ENCODE peak calls at places on chromosomes 16 and 17, in five cellular contexts. Z is CD8-positive, alpha-beta T cell; M is PC-9; J is type B pancreatic cell; N is fibroblast of mammary gland. P is an unnamed sample.

GRCh38 chr17:40311575-40311974 is 2.6 kb downstream of the RARA start:
- DNase-seq in Z (no peak), M (peak; percentile 90), J (no peak), N (no peak), P (peak; percentile 19)

GRCh38 chr17:18377437-18378204 is at the start of gene EVPLL:
- DNase-seq in Z (no peak), M (peak; percentile 96), J (no peak), N (no peak), P (no peak)

GRCh38 chr16:51569204-51569911 is 418.3 kb upstream of the SALL1 start:
- DNase-seq in Z (no peak), M (no peak), J (no peak), N (peak; percentile 40), P (no peak)

GRCh38 chr17:18916816-18917496 is 35.0 kb upstream of the SLC5A10 start:
- DNase-seq in Z (no peak), M (no peak), J (no peak), N (peak; percentile 74), P (no peak)

GRCh38 chr16:1413684-1414531 is 596 bp downstream of the UNKL start:
- DNase-seq in Z (peak; percentile 63), M (peak; percentile 56), J (no peak), N (peak; percentile 41), P (peak; percentile 69)

GRCh38 chr16:68539704-68540370 is 746 bp downstream of the ZFP90 start:
- DNase-seq in Z (peak; percentile 16), M (no peak), J (no peak), N (peak; percentile 18), P (peak; percentile 29)

GRCh38 chr16:28880955-28881354 is 2.7 kb downstream of the ATP2A1 start:
- DNase-seq in Z (no peak), M (no peak), J (no peak), N (no peak), P (no peak)

GRCh38 chr17:40089085-40089895 is 11.1 kb downstream of the NR1D1 start:
- DNase-seq in Z (no peak), M (no peak), J (no peak), N (no peak), P (no peak)

GRCh38 chr17:22410136-22410535 is 717.8 kb downstream of the KCNJ18 start:
- DNase-seq in Z (no peak), M (no peak), J (no peak), N (no peak), P (no peak)

GRCh38 chr17:68740555-68741447 is 139.6 kb upstream of the FAM20A start:
- DNase-seq in Z (no peak), M (no peak), J (no peak), N (no peak), P (no peak)

GRCh38 chr16:89712476-89712805 is 8.3 kb downstream of the VPS9D1 start:
- DNase-seq in Z (no peak), M (no peak), J (no peak), N (no peak), P (no peak)

GRCh38 chr17:64538508-64539120 is 31.8 kb downstream of the CEP95 start:
- DNase-seq in Z (no peak), M (no peak), J (no peak), N (no peak), P (no peak)

GRCh38 chr17:38572665-38573365 is 32.9 kb downstream of the SRCIN1 start:
- DNase-seq in Z (no peak), M (peak; percentile 47), J (no peak), N (no peak), P (peak; percentile 47)

GRCh38 chr16:10098991-10099390 is 83.2 kb downstream of the GRIN2A start:
- DNase-seq in Z (no peak), M (no peak), J (no peak), N (peak; percentile 32), P (no peak)

GRCh38 chr16:30009990-30010816 is 624 bp downstream of the DOC2A start:
- DNase-seq in Z (no peak), M (no peak), J (no peak), N (no peak), P (no peak)

GRCh38 chr16:26413780-26414179 is 652.9 kb upstream of the C16orf82 start:
- DNase-seq in Z (no peak), M (no peak), J (no peak), N (no peak), P (no peak)

GRCh38 chr17:68204736-68205135 is 43.1 kb upstream of the AMZ2 start:
- DNase-seq in Z (no peak), M (no peak), J (peak; percentile 63), N (no peak), P (peak; percentile 30)

GRCh38 chr17:68437979-68438877 is 19.1 kb downstream of the WIPI1 start:
- DNase-seq in Z (peak; percentile 53), M (no peak), J (no peak), N (no peak), P (peak; percentile 62)

GRCh38 chr17:57894848-57895247 is 45.0 kb upstream of the MRPS23 start:
- DNase-seq in Z (no peak), M (no peak), J (no peak), N (no peak), P (no peak)

GRCh38 chr16:85759136-85759535 is 8.2 kb upstream of the C16orf74 start:
- DNase-seq in Z (no peak), M (no peak), J (no peak), N (no peak), P (no peak)

GRCh38 chr17:80191720-80192265 is 22.0 kb downstream of the CARD14 start:
- DNase-seq in Z (no peak), M (no peak), J (no peak), N (no peak), P (no peak)

GRCh38 chr16:51592535-51592934 is 441.5 kb upstream of the SALL1 start:
- DNase-seq in Z (no peak), M (no peak), J (no peak), N (peak; percentile 21), P (no peak)

GRCh38 chr16:79995315-79995714 is 394.8 kb upstream of the MAF start:
- DNase-seq in Z (no peak), M (no peak), J (no peak), N (no peak), P (no peak)

GRCh38 chr16:88479795-88480760 is 27.0 kb downstream of the ZFPM1 start:
- DNase-seq in Z (peak; percentile 40), M (no peak), J (no peak), N (no peak), P (peak; percentile 72)

GRCh38 chr16:25256821-25257503 is 683 bp downstream of the ZKSCAN2 start:
- DNase-seq in Z (no peak), M (no peak), J (no peak), N (no peak), P (no peak)

GRCh38 chr16:87580855-87581261 is 21.4 kb upstream of the JPH3 start:
- DNase-seq in Z (no peak), M (no peak), J (no peak), N (peak; percentile 88), P (no peak)

GRCh38 chr17:71237903-71238538 is 882.8 kb upstream of the SOX9 start:
- DNase-seq in Z (no peak), M (no peak), J (no peak), N (peak; percentile 53), P (no peak)

GRCh38 chr17:48809182-48809581 is 7.8 kb downstream of the TTLL6 start:
- DNase-seq in Z (no peak), M (no peak), J (no peak), N (no peak), P (no peak)

GRCh38 chr17:77555741-77556291 is 402.7 kb upstream of the TNRC6C start:
- DNase-seq in Z (no peak), M (no peak), J (no peak), N (peak; percentile 16), P (no peak)

GRCh38 chr17:31248986-31249385 is 48.1 kb downstream of the OMG start:
- DNase-seq in Z (no peak), M (peak; percentile 26), J (no peak), N (peak; percentile 50), P (no peak)

GRCh38 chr17:49146620-49147306 is 14.2 kb downstream of the B4GALNT2 start:
- DNase-seq in Z (no peak), M (peak; percentile 26), J (no peak), N (peak; percentile 99), P (no peak)

GRCh38 chr16:89373355-89374110 is 116.8 kb downstream of the ANKRD11 start:
- DNase-seq in Z (no peak), M (no peak), J (no peak), N (peak; percentile 93), P (no peak)

GRCh38 chr16:65235339-65236177 is 113.7 kb upstream of the CDH11 start:
- DNase-seq in Z (no peak), M (no peak), J (no peak), N (no peak), P (no peak)

GRCh38 chr16:54750249-54750648 is 180.4 kb upstream of the IRX5 start:
- DNase-seq in Z (no peak), M (no peak), J (no peak), N (no peak), P (no peak)

GRCh38 chr16:51431517-51432241 is 280.6 kb upstream of the SALL1 start:
- DNase-seq in Z (no peak), M (no peak), J (no peak), N (peak; percentile 99), P (no peak)

GRCh38 chr16:75318737-75319136 is 67.3 kb upstream of the BCAR1 start:
- DNase-seq in Z (no peak), M (no peak), J (no peak), N (no peak), P (no peak)

GRCh38 chr16:75323198-75323597 is 71.8 kb upstream of the BCAR1 start:
- DNase-seq in Z (no peak), M (peak; percentile 5), J (no peak), N (no peak), P (no peak)

GRCh38 chr16:75322706-75323105 is 71.3 kb upstream of the BCAR1 start:
- DNase-seq in Z (no peak), M (peak; percentile 18), J (no peak), N (peak; percentile 65), P (no peak)

GRCh38 chr16:75319513-75320401 is 68.3 kb upstream of the BCAR1 start:
- DNase-seq in Z (no peak), M (no peak), J (no peak), N (peak; percentile 92), P (peak; percentile 65)

GRCh38 chr16:75320435-75320834 is 69.0 kb upstream of the BCAR1 start:
- DNase-seq in Z (no peak), M (no peak), J (no peak), N (no peak), P (peak; percentile 50)
- TF ChIP-seq CTCF in Z (no peak), M (no peak), J (no peak), N (no peak), P (no peak)

DNA sequence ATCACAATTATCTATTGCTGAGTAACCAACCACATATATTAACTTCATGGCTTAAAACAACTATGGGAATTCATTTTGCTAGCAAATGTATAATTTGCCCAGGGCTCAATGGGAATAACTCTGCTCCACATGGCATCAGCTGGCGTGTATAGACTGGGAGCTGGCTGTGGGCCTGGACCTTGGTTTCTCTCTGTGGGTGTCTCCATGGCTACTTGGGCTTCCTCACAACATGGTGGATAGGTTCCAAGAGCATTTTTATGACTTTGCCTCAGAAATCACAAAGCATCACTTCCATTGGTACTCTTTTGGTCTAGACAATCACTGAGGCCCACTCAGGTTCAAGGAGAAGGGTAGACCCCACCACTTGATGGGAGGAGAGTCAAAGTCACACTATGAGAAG is 144.8 kb downstream of the SOCS1 start:
- DNase-seq in Z (no peak), M (no peak), J (no peak), N (no peak), P (no peak)
- TF ChIP-seq CTCF in Z (no peak), M (no peak), J (no peak), N (no peak), P (no peak)

GRCh38 chr16:48501516-48502377 is 108.2 kb downstream of the N4BP1 start:
- DNase-seq in Z (no peak), M (no peak), J (no peak), N (peak; percentile 60), P (no peak)
- TF ChIP-seq CTCF in Z (no peak), M (no peak), J (no peak), N (no peak), P (no peak)

GRCh38 chr17:32610943-32611342 is 124.2 kb downstream of the CDK5R1 start:
- DNase-seq in Z (no peak), M (no peak), J (no peak), N (no peak), P (no peak)
- TF ChIP-seq CTCF in Z (no peak), M (no peak), J (no peak), N (no peak), P (no peak)